ENCODE peak calls at places on chromosomes 16 and 17, in four cellular contexts. L is CD8-positive, alpha-beta T cell; O is left ventricle myocardium inferior; H is breast epithelium. I is an unnamed sample. For H3K9me3, the result is how much of the 10 kb centered on the place peaks cover.

GRCh38 chr17:1047177-1047885 is 50.4 kb downstream of the TIMM22 start:
- DNase-seq in L (no peak), O (peak), H (no peak), I (peak)

GRCh38 chr16:48101069-48101674 is 54.6 kb downstream of the ABCC12 start:
- DNase-seq in L (no peak), O (no peak), H (no peak), I (no peak)

GRCh38 chr16:84599528-84600202 is 18.2 kb downstream of the COTL1 start:
- DNase-seq in L (peak), O (peak), H (no peak), I (peak)

GRCh38 chr17:49730078-49730786 is 22.5 kb upstream of the SLC35B1 start:
- DNase-seq in L (no peak), O (peak), H (peak), I (peak)

GRCh38 chr17:51059781-51060180 is 60.9 kb downstream of the SPAG9 start:
- DNase-seq in L (no peak), O (no peak), H (no peak), I (no peak)

GRCh38 chr16:1163567-1164055 is 10.7 kb downstream of the CACNA1H start:
- DNase-seq in L (no peak), O (no peak), H (no peak), I (no peak)

GRCh38 chr16:68401871-68402747 is 46.2 kb downstream of the SMPD3 start:
- DNase-seq in L (no peak), O (no peak), H (no peak), I (no peak)

GRCh38 chr17:39627170-39627716 is 491 bp downstream of the PPP1R1B start:
- DNase-seq in L (no peak), O (no peak), H (no peak), I (no peak)

GRCh38 chr17:12107905-12108304 is 87.2 kb downstream of the MAP2K4 start:
- DNase-seq in L (no peak), O (no peak), H (no peak), I (no peak)

GRCh38 chr17:30363715-30364202 is 15.0 kb upstream of the CPD start:
- DNase-seq in L (peak), O (no peak), H (no peak), I (no peak)

GRCh38 chr17:33871720-33872535 is 383.2 kb upstream of the CCL2 start:
- DNase-seq in L (no peak), O (no peak), H (no peak), I (no peak)

GRCh38 chr16:6335072-6335471 is 997.6 kb upstream of the RBFOX1 start:
- DNase-seq in L (no peak), O (no peak), H (no peak), I (no peak)

GRCh38 chr17:3879181-3879580 is 13.7 kb downstream of the CAMKK1 start:
- DNase-seq in L (no peak), O (peak), H (no peak), I (peak)

GRCh38 chr17:13002761-13003453 is 14.9 kb downstream of the ELAC2 start:
- DNase-seq in L (peak), O (peak), H (peak), I (peak)

GRCh38 chr17:76366247-76366646 is 12.5 kb upstream of the PRPSAP1 start:
- DNase-seq in L (no peak), O (no peak), H (no peak), I (no peak)

GRCh38 chr17:8776861-8777260 is 18.5 kb upstream of the SPDYE4 start:
- DNase-seq in L (no peak), O (no peak), H (no peak), I (no peak)

GRCh38 chr16:23124315-23124714 is 24.9 kb downstream of the USP31 start:
- DNase-seq in L (no peak), O (no peak), H (no peak), I (no peak)

GRCh38 chr16:49821156-49821555 is 34.8 kb downstream of the ZNF423 start:
- DNase-seq in L (no peak), O (no peak), H (no peak), I (no peak)

GRCh38 chr17:5254903-5255521 is 20.4 kb upstream of the SCIMP start:
- DNase-seq in L (no peak), O (no peak), H (no peak), I (no peak)

GRCh38 chr17:28472871-28473497 is 460 bp upstream of the SLC13A2 start:
- DNase-seq in L (no peak), O (no peak), H (no peak), I (no peak)

GRCh38 chr16:12168054-12169018 is 191.8 kb downstream of the SNX29 start:
- DNase-seq in L (no peak), O (no peak), H (no peak), I (no peak)
- H3K27ac ChIP-seq in L (no peak), O (peak), H (no peak), I (peak)

GRCh38 chr16:86171329-86171728 is 272.4 kb downstream of the IRF8 start:
- DNase-seq in L (no peak), O (no peak), H (no peak), I (no peak)

GRCh38 chr16:86170720-86171119 is 271.8 kb downstream of the IRF8 start:
- DNase-seq in L (no peak), O (no peak), H (no peak), I (no peak)

GRCh38 chr16:86166414-86166813 is 267.5 kb downstream of the IRF8 start:
- DNase-seq in L (no peak), O (no peak), H (no peak), I (no peak)

GRCh38 chr16:86167061-86167460 is 268.1 kb downstream of the IRF8 start:
- DNase-seq in L (no peak), O (no peak), H (no peak), I (no peak)

DNA sequence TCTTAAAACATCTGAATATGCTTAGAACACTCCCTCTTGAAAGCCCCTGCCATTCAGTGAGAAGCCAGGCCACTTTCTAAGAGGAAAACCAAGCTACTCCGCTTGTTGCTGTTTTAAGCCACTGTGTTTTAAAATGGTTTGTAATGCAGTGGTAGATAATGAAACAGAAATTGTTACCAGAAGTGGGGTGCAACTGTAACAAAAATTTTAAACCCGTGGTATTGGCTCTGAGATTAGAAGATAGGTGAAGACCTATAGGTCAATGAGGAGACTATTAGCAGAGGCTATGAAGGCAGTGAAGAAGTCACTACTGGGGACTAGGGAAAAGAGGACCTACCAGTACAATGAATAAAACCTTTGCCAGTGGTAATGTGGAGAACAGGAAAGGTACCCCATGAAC is 266.5 kb downstream of the IRF8 start:
- DNase-seq in L (no peak), O (no peak), H (no peak), I (no peak)
- H3K9me3 ChIP-seq in L (under half), O (under half), H (under half), I (under half)

GRCh38 chr16:80046848-80047247 is 446.3 kb upstream of the MAF start:
- DNase-seq in L (no peak), O (no peak), H (no peak), I (no peak)

GRCh38 chr16:80045944-80046660 is 445.6 kb upstream of the MAF start:
- DNase-seq in L (no peak), O (no peak), H (no peak), I (no peak)

GRCh38 chr16:80051040-80051439 is 450.5 kb upstream of the MAF start:
- DNase-seq in L (no peak), O (no peak), H (no peak), I (no peak)

GRCh38 chr16:80047796-80048649 is 447.5 kb upstream of the MAF start:
- DNase-seq in L (no peak), O (no peak), H (no peak), I (no peak)
- TF ChIP-seq CTCF in L (no peak), O (no peak), H (no peak), I (no peak)

GRCh38 chr16:66207864-66208226 is 158.6 kb upstream of the CDH5 start:
- DNase-seq in L (no peak), O (no peak), H (no peak), I (no peak)

GRCh38 chr16:66205287-66206167 is 161.0 kb upstream of the CDH5 start:
- DNase-seq in L (no peak), O (no peak), H (no peak), I (no peak)

GRCh38 chr16:66203476-66203875 is 163.0 kb upstream of the CDH5 start:
- DNase-seq in L (no peak), O (no peak), H (no peak), I (no peak)

GRCh38 chr16:66207139-66207863 is 159.2 kb upstream of the CDH5 start:
- DNase-seq in L (no peak), O (no peak), H (no peak), I (no peak)

GRCh38 chr16:66204761-66205160 is 161.7 kb upstream of the CDH5 start:
- DNase-seq in L (no peak), O (no peak), H (no peak), I (no peak)
- H3K27ac ChIP-seq in L (no peak), O (no peak), H (peak), I (no peak)

GRCh38 chr16:35305476-35305875 is 1846.1 kb downstream of the TP53TG3F start:
- DNase-seq in L (no peak), O (no peak), H (no peak), I (no peak)
- H3K9me3 ChIP-seq in L (under half), O (under half), H (under half), I (under half)

GRCh38 chr17:42200702-42201101 is 6.4 kb upstream of the GHDC start:
- DNase-seq in L (no peak), O (peak), H (no peak), I (peak)

GRCh38 chr17:42199411-42200011 is 5.2 kb upstream of the GHDC start:
- DNase-seq in L (no peak), O (no peak), H (no peak), I (no peak)

GRCh38 chr17:42194133-42194899 is at the start of gene GHDC:
- DNase-seq in L (peak), O (peak), H (peak), I (peak)

GRCh38 chr17:42198897-42199296 is 4.6 kb upstream of the GHDC start:
- DNase-seq in L (no peak), O (no peak), H (no peak), I (no peak)

GRCh38 chr17:42197564-42198156 is 3.4 kb upstream of the GHDC start:
- DNase-seq in L (no peak), O (no peak), H (no peak), I (no peak)
- TF ChIP-seq CTCF in L (no peak), O (no peak), H (no peak), I (no peak)

GRCh38 chr17:57112994-57113393 is 27.9 kb downstream of the AKAP1 start:
- DNase-seq in L (no peak), O (no peak), H (no peak), I (no peak)

GRCh38 chr17:57110152-57110542 is 25.1 kb downstream of the AKAP1 start:
- DNase-seq in L (no peak), O (peak), H (no peak), I (peak)

GRCh38 chr17:57110579-57111367 is 25.7 kb downstream of the AKAP1 start:
- DNase-seq in L (no peak), O (no peak), H (no peak), I (peak)

GRCh38 chr17:57109393-57110151 is 24.5 kb downstream of the AKAP1 start:
- DNase-seq in L (no peak), O (peak), H (no peak), I (peak)

DNA sequence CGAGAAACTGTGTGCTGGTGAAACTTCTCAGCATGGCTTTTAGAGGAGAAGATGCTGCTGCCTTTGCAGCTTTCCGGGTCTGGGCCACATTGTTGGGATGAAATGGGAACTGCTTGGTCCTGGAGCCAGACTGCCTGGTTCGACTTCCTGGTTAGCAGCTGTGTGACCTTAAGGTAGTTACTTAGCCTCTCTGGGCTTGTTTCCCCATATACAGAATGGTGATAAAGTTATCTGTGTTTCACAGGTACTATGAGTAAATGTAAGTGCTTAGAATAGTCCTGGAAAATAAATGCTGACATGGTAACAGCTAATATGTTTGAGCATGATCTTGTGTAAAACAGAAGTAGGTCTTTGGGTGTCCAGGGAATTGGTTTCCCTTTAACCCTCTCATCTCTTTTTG is 26.3 kb downstream of the AKAP1 start:
- DNase-seq in L (no peak), O (no peak), H (no peak), I (no peak)
- H3K27ac ChIP-seq in L (no peak), O (peak), H (peak), I (peak)

DNA sequence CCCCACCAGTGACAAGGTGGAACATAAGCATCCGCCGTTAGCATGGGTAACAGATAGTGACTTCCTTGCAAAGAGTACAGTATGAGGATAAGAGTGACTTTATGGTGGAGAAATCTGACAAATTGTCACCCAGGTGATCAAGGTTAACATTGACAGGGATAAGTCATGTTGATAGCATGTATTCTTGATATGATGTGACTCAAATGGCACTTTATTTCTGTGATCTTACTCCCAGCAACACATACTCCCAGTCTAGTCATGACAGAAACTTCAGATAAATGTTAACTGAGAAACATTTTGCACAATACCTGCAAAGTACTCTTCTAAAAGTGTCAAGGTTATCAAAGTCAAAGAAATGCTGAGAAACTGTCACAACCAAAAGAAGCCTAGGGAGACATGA is 588.6 kb upstream of the KIF2B start:
- DNase-seq in L (no peak), O (no peak), H (no peak), I (no peak)
- H3K9me3 ChIP-seq in L (under half), O (under half), H (under half), I (under half)